ENCODE peak calls at places on chromosomes 3 and 15, in nine cellular contexts. S, J, H, X, N, W, L, E and V are unnamed samples. For H3K36me3, the result is how much of the 10 kb centered on the place peaks cover.

GRCh38 chr3:42257007-42257406 is 9.0 kb downstream of the CCK start:
- DNase-seq in S (no peak), J (no peak), H (no peak), X (no peak), N (no peak), W (no peak), L (no peak), E (no peak), V (no peak)

GRCh38 chr3:192726386-192726785 is 955 bp downstream of the FGF12 start:
- DNase-seq in S (no peak), J (no peak), H (no peak), X (no peak), N (no peak), W (no peak), L (no peak), E (no peak), V (no peak)

GRCh38 chr3:196180346-196180745 is 30.9 kb downstream of the ZDHHC19 start:
- DNase-seq in S (no peak), J (no peak), H (no peak), X (no peak), N (no peak), W (no peak), L (no peak), E (no peak), V (no peak)

GRCh38 chr15:48644827-48645557 is 517 bp downstream of the FBN1 start:
- DNase-seq in S (peak), J (peak), H (peak), X (no peak), N (peak), W (no peak), L (no peak), E (peak), V (no peak)

GRCh38 chr3:22934973-22935372 is 268.2 kb upstream of the UBE2E2 start:
- DNase-seq in S (no peak), J (no peak), H (no peak), X (no peak), N (no peak), W (no peak), L (no peak), E (peak), V (no peak)

GRCh38 chr3:62094461-62094860 is 278.9 kb downstream of the FEZF2 start:
- DNase-seq in S (no peak), J (no peak), H (no peak), X (no peak), N (no peak), W (no peak), L (no peak), E (no peak), V (no peak)

GRCh38 chr3:44058022-44058867 is 183.4 kb upstream of the TOPAZ1 start:
- DNase-seq in S (no peak), J (no peak), H (no peak), X (no peak), N (no peak), W (no peak), L (no peak), E (no peak), V (peak)

GRCh38 chr3:111373861-111374260 is 168.1 kb upstream of the CD96 start:
- DNase-seq in S (no peak), J (no peak), H (no peak), X (no peak), N (no peak), W (no peak), L (no peak), E (no peak), V (no peak)

GRCh38 chr15:80068578-80068977 is 9.1 kb downstream of the ZFAND6 start:
- DNase-seq in S (no peak), J (no peak), H (no peak), X (no peak), N (no peak), W (no peak), L (no peak), E (no peak), V (no peak)

GRCh38 chr3:188507244-188507720 is 353.3 kb downstream of the LPP start:
- DNase-seq in S (peak), J (no peak), H (no peak), X (peak), N (no peak), W (peak), L (no peak), E (no peak), V (no peak)

GRCh38 chr3:105688821-105689220 is 180.0 kb downstream of the CBLB start:
- DNase-seq in S (no peak), J (no peak), H (no peak), X (peak), N (no peak), W (peak), L (no peak), E (no peak), V (no peak)

GRCh38 chr15:59290311-59291213 is 82.1 kb downstream of the MYO1E start:
- DNase-seq in S (no peak), J (no peak), H (no peak), X (no peak), N (no peak), W (no peak), L (no peak), E (no peak), V (no peak)

GRCh38 chr3:193711523-193711963 is 118.5 kb downstream of the OPA1 start:
- DNase-seq in S (no peak), J (no peak), H (no peak), X (peak), N (no peak), W (no peak), L (no peak), E (no peak), V (no peak)

GRCh38 chr3:122004123-122004522 is 17.9 kb downstream of the ILDR1 start:
- DNase-seq in S (no peak), J (no peak), H (no peak), X (no peak), N (no peak), W (no peak), L (no peak), E (no peak), V (no peak)

GRCh38 chr3:77186728-77187127 is 146.8 kb downstream of the ROBO2 start:
- DNase-seq in S (no peak), J (no peak), H (no peak), X (no peak), N (no peak), W (no peak), L (no peak), E (no peak), V (no peak)

GRCh38 chr15:60299452-60300047 is 98.2 kb downstream of the ANXA2 start:
- DNase-seq in S (no peak), J (peak), H (peak), X (no peak), N (peak), W (no peak), L (no peak), E (no peak), V (peak)

GRCh38 chr3:72487078-72487765 is 361.0 kb downstream of the SHQ1 start:
- DNase-seq in S (peak), J (peak), H (peak), X (peak), N (peak), W (peak), L (no peak), E (peak), V (peak)

GRCh38 chr3:167885277-167885676 is 149.8 kb downstream of the SERPINI1 start:
- DNase-seq in S (no peak), J (no peak), H (no peak), X (no peak), N (no peak), W (no peak), L (no peak), E (no peak), V (no peak)

GRCh38 chr3:130644600-130645232 is 101.9 kb downstream of the PIK3R4 start:
- DNase-seq in S (no peak), J (no peak), H (no peak), X (no peak), N (no peak), W (peak), L (no peak), E (no peak), V (no peak)

GRCh38 chr3:191329654-191330308 is 545 bp downstream of the UTS2B start:
- DNase-seq in S (peak), J (peak), H (peak), X (peak), N (peak), W (peak), L (no peak), E (peak), V (peak)

DNA sequence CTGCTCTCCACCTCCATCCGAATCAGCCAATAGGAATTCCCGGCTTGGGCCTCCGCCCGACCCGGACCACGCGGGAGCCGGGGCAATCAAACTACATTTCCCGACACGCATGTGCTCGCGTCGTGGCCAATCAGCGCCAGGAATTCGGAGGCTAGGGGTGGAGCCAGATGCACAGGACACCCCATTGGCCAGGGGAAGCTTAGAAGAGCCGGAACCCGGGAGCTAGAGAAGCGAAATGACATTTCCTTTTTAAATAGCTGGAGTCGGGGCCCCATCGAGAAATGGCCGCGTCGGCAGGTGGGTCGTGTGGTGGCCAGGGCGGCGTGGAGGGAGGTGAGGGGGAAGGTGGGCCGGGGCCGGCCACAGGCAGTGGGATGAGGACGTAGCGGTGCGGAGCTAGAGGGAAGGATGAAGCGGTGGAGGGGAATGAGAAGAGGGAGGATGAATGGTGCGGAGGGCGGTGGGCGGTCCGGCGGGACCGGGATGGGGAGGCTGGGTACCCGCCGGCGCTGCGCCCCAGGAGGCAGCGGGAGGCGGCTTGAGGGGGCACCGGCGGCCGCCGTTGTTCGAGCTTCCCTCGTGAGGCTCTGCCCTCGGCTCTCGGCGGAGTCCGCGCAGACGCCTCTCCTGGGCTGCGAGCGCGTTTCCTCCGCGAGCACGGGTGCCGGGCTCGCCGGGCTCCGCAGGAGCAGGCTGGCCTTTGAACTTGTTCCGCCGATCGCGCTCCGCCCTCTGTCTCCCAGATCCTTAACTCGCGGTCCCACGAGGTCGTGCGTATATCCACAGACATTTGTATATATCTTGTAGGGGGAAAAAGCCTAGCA is at the start of gene KBTBD8:
- DNase-seq in S (peak), J (peak), H (peak), X (peak), N (peak), W (peak), L (peak), E (peak), V (peak)
- TF ChIP-seq POLR2A in S (peak), J (no peak), H (peak), X (peak), N (no peak), W (peak), L (peak), E (no peak), V (peak)

GRCh38 chr3:40911264-40911663 is 288.0 kb upstream of the CTNNB1 start:
- DNase-seq in S (no peak), J (no peak), H (no peak), X (no peak), N (no peak), W (no peak), L (no peak), E (no peak), V (no peak)
- H3K27ac ChIP-seq in S (no peak), J (no peak), H (no peak), X (peak), N (no peak), W (no peak), L (no peak), E (no peak), V (peak)

GRCh38 chr3:165749241-165749640 is 88.0 kb downstream of the BCHE start:
- DNase-seq in S (no peak), J (no peak), H (no peak), X (no peak), N (no peak), W (no peak), L (no peak), E (no peak), V (no peak)
- H3K36me3 ChIP-seq in S (under half), J (under half), H (under half), X (under half), N (under half), W (under half), L (under half), E (under half), V (under half)

GRCh38 chr3:9660972-9661371 is 11.7 kb downstream of the MTMR14 start:
- DNase-seq in S (no peak), J (no peak), H (no peak), X (no peak), N (no peak), W (no peak), L (no peak), E (no peak), V (no peak)
- TF ChIP-seq POLR2A in S (no peak), J (no peak), H (no peak), X (no peak), N (no peak), W (no peak), L (no peak), E (no peak), V (no peak)